ENCODE peak calls at places on chromosomes 12 and 14, in six cellular contexts. N is HFF-Myc; A is activated CD4-positive, alpha-beta memory T cell treated with anti-CD3 and anti-CD28 coated beads, Interleukin-2, amount 10 ng/mL, durations not matched to agents 7 days and 5 days; B is EH; L is left kidney; X is GOT3. U is an unnamed sample.

GRCh38 chr12:4118017-4118510 is 155.5 kb upstream of the CCND2 start:
- DNase-seq in N (no peak), A (no peak), B (peak; percentile 49), L (peak; percentile 24), X (no peak), U (no peak)

GRCh38 chr14:99737451-99737951 is 53.4 kb downstream of the CYP46A1 start:
- DNase-seq in N (no peak), A (no peak), B (peak; percentile 35), L (peak; percentile 57), X (no peak), U (no peak)

GRCh38 chr14:95876769-95877490 is at the start of gene TUNAR:
- DNase-seq in N (no peak), A (no peak), B (peak; percentile 24), L (peak; percentile 77), X (no peak), U (peak; percentile 62)

GRCh38 chr14:32991706-32992105 is 53.0 kb downstream of the NPAS3 start:
- DNase-seq in N (no peak), A (no peak), B (peak; percentile 18), L (no peak), X (no peak), U (no peak)

GRCh38 chr14:39469094-39469710 is 37.0 kb upstream of the FBXO33 start:
- DNase-seq in N (no peak), A (no peak), B (peak; percentile 13), L (peak; percentile 53), X (no peak), U (peak; percentile 73)

GRCh38 chr12:82877963-82878362 is 191.3 kb downstream of the TMTC2 start:
- DNase-seq in N (no peak), A (no peak), B (no peak), L (no peak), X (no peak), U (no peak)

GRCh38 chr12:32104572-32105355 is 1.9 kb upstream of the BICD1 start:
- DNase-seq in N (no peak), A (no peak), B (no peak), L (no peak), X (no peak), U (no peak)

GRCh38 chr14:95910628-95911027 is 34.0 kb downstream of the TUNAR start:
- DNase-seq in N (no peak), A (no peak), B (no peak), L (no peak), X (no peak), U (peak; percentile 58)

GRCh38 chr14:34098985-34099349 is 148.1 kb upstream of the EGLN3 start:
- DNase-seq in N (no peak), A (no peak), B (no peak), L (no peak), X (no peak), U (no peak)

GRCh38 chr14:23183479-23183878 is at the start of gene SLC7A8:
- DNase-seq in N (no peak), A (no peak), B (peak; percentile 34), L (peak; percentile 82), X (no peak), U (peak; percentile 72)

GRCh38 chr12:92786045-92786444 is 83.3 kb downstream of the PLEKHG7 start:
- DNase-seq in N (no peak), A (no peak), B (peak; percentile 56), L (no peak), X (no peak), U (no peak)

GRCh38 chr12:23756416-23756815 is 193.1 kb downstream of the SOX5 start:
- DNase-seq in N (no peak), A (no peak), B (no peak), L (no peak), X (no peak), U (peak; percentile 21)

GRCh38 chr12:116861331-116861730 is 19.9 kb downstream of the HRK start:
- DNase-seq in N (peak; percentile 43), A (peak; percentile 62), B (peak; percentile 93), L (peak; percentile 83), X (no peak), U (peak; percentile 31)

GRCh38 chr14:50014809-50015208 is 101.6 kb downstream of the VCPKMT start:
- DNase-seq in N (no peak), A (no peak), B (no peak), L (no peak), X (no peak), U (no peak)

GRCh38 chr12:100427078-100427477 is 46.6 kb upstream of the NR1H4 start:
- DNase-seq in N (peak; percentile 3), A (no peak), B (peak; percentile 76), L (no peak), X (no peak), U (no peak)

GRCh38 chr12:96047621-96048211 is 12.3 kb upstream of the LTA4H start:
- DNase-seq in N (no peak), A (no peak), B (peak; percentile 32), L (peak; percentile 19), X (no peak), U (no peak)

GRCh38 chr12:111767362-111768158 is 827 bp downstream of the ALDH2 start:
- DNase-seq in N (no peak), A (no peak), B (peak; percentile 45), L (peak; percentile 64), X (no peak), U (peak; percentile 63)

GRCh38 chr14:30179381-30180130 is 251.9 kb upstream of the PRKD1 start:
- DNase-seq in N (no peak), A (no peak), B (no peak), L (no peak), X (no peak), U (no peak)

GRCh38 chr12:126667340-126667739 is 1599.6 kb upstream of the TMEM132C start:
- DNase-seq in N (peak; percentile 30), A (no peak), B (peak; percentile 95), L (no peak), X (peak; percentile 11), U (no peak)

GRCh38 chr14:36524874-36525745 is 5.1 kb upstream of the NKX2-1 start:
- DNase-seq in N (no peak), A (no peak), B (peak; percentile 8), L (peak; percentile 87), X (no peak), U (peak; percentile 91)

GRCh38 chr12:120847392-120848157 is 56.6 kb downstream of the SPPL3 start:
- DNase-seq in N (no peak), A (no peak), B (peak; percentile 25), L (no peak), X (no peak), U (no peak)

GRCh38 chr14:105147701-105148603 is 20.6 kb downstream of the JAG2 start:
- DNase-seq in N (no peak), A (no peak), B (no peak), L (no peak), X (no peak), U (no peak)

GRCh38 chr14:24137529-24138395 is 1.8 kb downstream of the PSME1 start:
- DNase-seq in N (no peak), A (no peak), B (no peak), L (no peak), X (no peak), U (no peak)

GRCh38 chr12:61504396-61505115 is 755.6 kb upstream of the USP15 start:
- DNase-seq in N (no peak), A (no peak), B (no peak), L (peak; percentile 57), X (no peak), U (peak; percentile 48)

GRCh38 chr14:79483989-79484388 is 727.3 kb downstream of the DIO2 start:
- DNase-seq in N (no peak), A (no peak), B (no peak), L (no peak), X (no peak), U (peak; percentile 75)

GRCh38 chr12:21773263-21773741 is 1.2 kb downstream of the KCNJ8 start:
- DNase-seq in N (no peak), A (no peak), B (peak; percentile 48), L (peak; percentile 88), X (no peak), U (peak; percentile 83)

GRCh38 chr14:74979442-74980397 is 23.0 kb upstream of the EIF2B2 start:
- DNase-seq in N (no peak), A (no peak), B (peak; percentile 72), L (peak; percentile 72), X (no peak), U (peak; percentile 92)

GRCh38 chr12:15220961-15221885 is at the start of gene RERG:
- DNase-seq in N (peak; percentile 20), A (peak; percentile 76), B (peak; percentile 67), L (peak; percentile 96), X (peak; percentile 55), U (peak; percentile 88)

GRCh38 chr14:66850258-66850897 is 338.9 kb upstream of the GARIN2 start:
- DNase-seq in N (no peak), A (no peak), B (no peak), L (no peak), X (no peak), U (no peak)

GRCh38 chr12:29283969-29284368 is 97.0 kb downstream of the ERGIC2 start:
- DNase-seq in N (no peak), A (no peak), B (peak; percentile 61), L (no peak), X (no peak), U (no peak)

GRCh38 chr12:111149299-111149698 is 219.6 kb downstream of the PHETA1 start:
- DNase-seq in N (no peak), A (no peak), B (no peak), L (no peak), X (no peak), U (no peak)